ENCODE peak calls at places on chromosome 21, in four cellular contexts. A is GM12878, T is H1, S is HepG2. G is an unnamed sample.
A peak's percentile ranks its signal among the peaks of the same experiment; 100 is the strongest.

GRCh38 chr21:35232545-35233176 is 183.6 kb upstream of the RUNX1 start:
- DNase-seq in T (no peak), S (peak; percentile 31), A (no peak), G (peak; percentile 22)

GRCh38 chr21:46674430-46675007 is 39.0 kb downstream of the PRMT2 start:
- DNase-seq in S (no peak), A (no peak), T (no peak), G (no peak)

GRCh38 chr21:26883768-26884167 is 38.6 kb upstream of the ADAMTS1 start:
- DNase-seq in A (no peak), T (no peak), S (no peak), G (no peak)

GRCh38 chr21:45549670-45550463 is 7.6 kb upstream of the SLC19A1 start:
- DNase-seq in A (peak; percentile 49), T (no peak), S (no peak), G (no peak)

GRCh38 chr21:20004353-20004752 is 993.9 kb upstream of the NCAM2 start:
- DNase-seq in A (no peak), T (no peak), S (no peak), G (no peak)

GRCh38 chr21:42527489-42528158 is 14.0 kb downstream of the SLC37A1 start:
- DNase-seq in S (no peak), A (peak; percentile 80), T (no peak), G (no peak)

GRCh38 chr21:42734323-42734971 is 81.0 kb downstream of the PDE9A start:
- DNase-seq in T (no peak), A (no peak), S (peak; percentile 99), G (no peak)

GRCh38 chr21:42520628-42521253 is 7.1 kb downstream of the SLC37A1 start:
- DNase-seq in S (no peak), A (no peak), T (peak; percentile 65), G (no peak)

GRCh38 chr21:15293251-15293650 is 228.5 kb upstream of the NRIP1 start:
- DNase-seq in A (no peak), T (no peak), S (peak; percentile 30), G (peak; percentile 74)

GRCh38 chr21:43994085-43994484 is 18.0 kb upstream of the TRAPPC10 start:
- DNase-seq in A (no peak), T (no peak), S (no peak), G (no peak)

GRCh38 chr21:27647401-27647800 is 680.5 kb upstream of the ADAMTS5 start:
- DNase-seq in T (no peak), S (no peak), A (no peak), G (no peak)

GRCh38 chr21:21860888-21861287 is 862.7 kb downstream of the NCAM2 start:
- DNase-seq in S (no peak), T (no peak), A (no peak), G (no peak)

GRCh38 chr21:42569732-42570301 is 56.2 kb downstream of the SLC37A1 start:
- DNase-seq in T (no peak), A (no peak), S (no peak), G (no peak)

GRCh38 chr21:33668180-33668579 is 25.9 kb downstream of the ITSN1 start:
- DNase-seq in A (no peak), T (no peak), S (no peak), G (no peak)

GRCh38 chr21:28229811-28230210 is 762.9 kb downstream of the LTN1 start:
- DNase-seq in S (no peak), T (no peak), A (no peak), G (no peak)

GRCh38 chr21:45417256-45417950 is 12.4 kb downstream of the COL18A1 start:
- DNase-seq in S (no peak), A (no peak), T (no peak), G (no peak)

GRCh38 chr21:35273331-35273730 is 224.2 kb upstream of the RUNX1 start:
- DNase-seq in T (no peak), A (no peak), S (no peak), G (no peak)

GRCh38 chr21:43866659-43867331 is 1.8 kb downstream of the AGPAT3 start:
- DNase-seq in T (peak; percentile 52), S (peak; percentile 88), A (peak; percentile 50), G (no peak)

GRCh38 chr21:36330904-36331303 is 10.9 kb downstream of the MORC3 start:
- DNase-seq in A (peak; percentile 16), T (no peak), S (peak; percentile 51), G (peak; percentile 18)

GRCh38 chr21:41712201-41712600 is 54.7 kb downstream of the RIPK4 start:
- DNase-seq in S (no peak), A (no peak), T (no peak), G (peak; percentile 46)

GRCh38 chr21:29335720-29336119 is 37.0 kb downstream of the BACH1 start:
- DNase-seq in T (no peak), A (no peak), S (no peak), G (no peak)

GRCh38 chr21:38441153-38441552 is 57.1 kb downstream of the ERG start:
- DNase-seq in T (no peak), S (no peak), A (no peak), G (no peak)

GRCh38 chr21:38440746-38441145 is 57.5 kb downstream of the ERG start:
- DNase-seq in T (no peak), A (no peak), S (peak; percentile 18), G (peak; percentile 71)

GRCh38 chr21:38439957-38440356 is 58.3 kb downstream of the ERG start:
- DNase-seq in S (no peak), T (no peak), A (no peak), G (no peak)

GRCh38 chr21:38439336-38439900 is 58.9 kb downstream of the ERG start:
- DNase-seq in S (no peak), T (no peak), A (no peak), G (no peak)

DNA sequence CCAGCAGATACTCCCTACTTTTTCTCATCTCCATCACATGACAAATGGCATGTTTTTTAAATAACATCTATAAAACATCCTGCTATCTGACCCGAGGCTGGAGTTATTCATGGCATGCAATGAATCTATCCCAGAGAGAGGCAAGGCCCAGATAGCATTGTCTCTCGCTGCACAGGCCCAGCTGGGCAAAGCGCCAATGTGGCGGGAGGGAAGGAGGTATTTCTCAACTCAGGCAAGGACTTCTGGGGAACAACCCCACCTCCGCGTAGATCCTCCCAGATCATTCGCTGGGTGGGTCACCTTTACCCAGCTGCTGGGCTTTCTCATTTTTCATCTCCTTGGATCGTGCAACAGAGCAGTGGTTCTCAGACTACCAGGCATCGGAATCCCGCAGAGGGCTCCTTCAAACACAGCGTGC is 59.8 kb downstream of the ERG start:
- DNase-seq in A (no peak), T (no peak), S (no peak), G (no peak)
- TF ChIP-seq ZNF274 in A (no peak), T (no peak), S (no peak), G (no peak)

GRCh38 chr21:17803536-17803935 is 15.6 kb downstream of the C21orf91 start:
- DNase-seq in S (no peak), T (no peak), A (no peak), G (no peak)
- TF ChIP-seq SUZ12 in S (no peak), T (no peak), A (no peak), G (no peak)

DNA sequence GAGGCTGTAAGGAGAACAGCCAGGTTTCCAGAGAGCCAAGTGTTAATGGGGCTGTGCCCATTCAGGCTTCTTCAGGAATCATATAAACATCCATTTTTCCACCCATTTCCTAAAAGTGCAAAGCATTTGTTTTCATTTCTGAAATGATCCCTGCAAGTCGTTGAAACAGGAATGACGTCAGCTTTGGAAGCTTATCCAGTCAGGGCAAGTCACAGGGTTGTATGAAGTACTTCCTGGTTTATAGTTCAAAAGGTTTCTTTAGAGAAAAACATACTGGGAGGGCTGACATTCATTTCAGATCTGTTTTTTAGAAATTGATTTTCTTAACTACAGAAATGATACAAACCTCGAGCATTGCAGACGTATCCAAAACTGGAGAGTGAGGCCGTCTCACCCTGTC is 29.3 kb downstream of the IGSF5 start:
- DNase-seq in T (no peak), S (no peak), A (no peak), G (no peak)
- TF ChIP-seq ZNF274 in T (no peak), S (no peak), A (no peak), G (no peak)

DNA sequence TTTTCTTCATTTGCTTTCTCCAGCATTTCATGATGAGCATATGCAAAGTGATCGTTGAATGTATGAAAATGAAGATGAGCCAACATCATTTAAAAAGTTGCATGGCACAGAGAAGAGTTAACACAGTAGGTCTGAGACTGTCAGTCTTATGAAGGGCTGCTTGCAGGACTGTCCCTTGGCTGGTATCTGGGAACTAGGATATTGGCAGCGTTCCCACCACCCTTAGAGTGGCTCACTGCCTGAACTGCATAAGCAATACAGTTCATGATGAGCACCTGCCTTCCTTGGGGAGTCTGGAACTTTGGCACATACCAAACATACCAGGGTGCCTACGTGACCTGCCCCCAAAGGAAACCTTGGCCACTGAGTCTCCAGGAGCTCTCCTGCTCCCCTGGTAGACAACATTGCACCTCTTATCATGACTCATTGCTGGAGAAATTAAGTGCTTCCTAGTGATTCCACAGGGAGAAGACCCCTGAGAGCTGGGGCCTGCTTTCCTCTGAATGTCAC is 161.8 kb downstream of the DSCAM start:
- DNase-seq in T (no peak), S (no peak), A (no peak), G (no peak)
- TF ChIP-seq SUZ12 in T (no peak), S (no peak), A (no peak), G (no peak)

GRCh38 chr21:38569733-38570132 is 71.5 kb upstream of the ERG start:
- DNase-seq in T (no peak), S (no peak), A (no peak), G (no peak)

GRCh38 chr21:38562182-38562581 is 63.9 kb upstream of the ERG start:
- DNase-seq in A (no peak), T (no peak), S (no peak), G (no peak)

GRCh38 chr21:38567577-38568360 is 69.5 kb upstream of the ERG start:
- DNase-seq in S (no peak), T (no peak), A (no peak), G (peak; percentile 16)
- TF ChIP-seq ZNF274 in S (no peak), T (no peak), A (no peak), G (no peak)

GRCh38 chr21:37860416-37860815 is 55.8 kb downstream of the KCNJ6 start:
- DNase-seq in S (no peak), T (peak; percentile 6), A (no peak), G (no peak)

GRCh38 chr21:37862536-37862935 is 53.7 kb downstream of the KCNJ6 start:
- DNase-seq in A (no peak), T (peak; percentile 36), S (no peak), G (no peak)

GRCh38 chr21:37866027-37866426 is 50.2 kb downstream of the KCNJ6 start:
- DNase-seq in A (no peak), S (no peak), T (no peak), G (no peak)

GRCh38 chr21:37861561-37861960 is 54.7 kb downstream of the KCNJ6 start:
- DNase-seq in A (no peak), T (peak; percentile 27), S (no peak), G (no peak)

GRCh38 chr21:37863842-37864241 is 52.4 kb downstream of the KCNJ6 start:
- DNase-seq in S (no peak), T (no peak), A (no peak), G (no peak)
- TF ChIP-seq SUZ12 in S (no peak), T (no peak), A (no peak), G (no peak)